ENCODE peak calls at places on chromosomes 16 and 17, in five cellular contexts. T is K562, W is SK-N-SH, X is GM12878, L is HepG2. D is an unnamed sample.

GRCh38 chr16:15564619-15565339 is 78.2 kb downstream of the MARF1 start:
- DNase-seq in T (no peak), W (no peak), X (no peak), L (no peak), D (no peak)

GRCh38 chr17:60583008-60583407 is 17.0 kb upstream of the PPM1D start:
- DNase-seq in T (no peak), W (no peak), X (no peak), L (no peak), D (no peak)

GRCh38 chr17:46175891-46176290 is 17.3 kb downstream of the KANSL1 start:
- DNase-seq in T (no peak), W (no peak), X (no peak), L (no peak), D (no peak)

GRCh38 chr17:27807567-27808470 is 7.5 kb upstream of the NOS2 start:
- DNase-seq in T (peak), W (no peak), X (peak), L (no peak), D (no peak)

GRCh38 chr17:2989855-2990254 is 73.6 kb downstream of the OR1D5 start:
- DNase-seq in T (no peak), W (no peak), X (no peak), L (no peak), D (no peak)

GRCh38 chr17:1641065-1641403 is 4.5 kb downstream of the SCARF1 start:
- DNase-seq in T (no peak), W (peak), X (no peak), L (no peak), D (no peak)

GRCh38 chr16:31861415-31861814 is 12.2 kb upstream of the ZNF267 start:
- DNase-seq in T (no peak), W (no peak), X (no peak), L (no peak), D (no peak)

GRCh38 chr16:69132424-69133252 is at the start of the genes CHTF8 and UTP4:
- DNase-seq in T (peak), W (peak), X (no peak), L (peak), D (peak)

GRCh38 chr16:79067600-79067999 is 532.9 kb downstream of the MAF start:
- DNase-seq in T (no peak), W (no peak), X (no peak), L (no peak), D (no peak)

GRCh38 chr17:64147110-64148016 is 17.4 kb upstream of the ERN1 start:
- DNase-seq in T (peak), W (peak), X (no peak), L (peak), D (no peak)

GRCh38 chr16:84155226-84155625 is 10.1 kb downstream of the DNAAF1 start:
- DNase-seq in T (no peak), W (no peak), X (no peak), L (no peak), D (no peak)

GRCh38 chr16:50642349-50642748 is 38.8 kb downstream of the SNX20 start:
- DNase-seq in T (no peak), W (no peak), X (no peak), L (peak), D (no peak)

GRCh38 chr17:17408236-17408794 is 68.5 kb upstream of the MED9 start:
- DNase-seq in T (no peak), W (no peak), X (no peak), L (peak), D (no peak)

GRCh38 chr16:52581530-52581929 is 34.6 kb upstream of the TOX3 start:
- DNase-seq in T (no peak), W (no peak), X (no peak), L (peak), D (no peak)

GRCh38 chr16:30535777-30536190 is 1.1 kb upstream of the ZNF747 start:
- DNase-seq in T (peak), W (peak), X (peak), L (peak), D (peak)

GRCh38 chr16:70476272-70477020 is 22.1 kb downstream of the FCSK start:
- DNase-seq in T (no peak), W (peak), X (peak), L (no peak), D (peak)

GRCh38 chr17:29111816-29112499 is 68.2 kb downstream of the MYO18A start:
- DNase-seq in T (peak), W (peak), X (no peak), L (peak), D (no peak)

GRCh38 chr17:40535924-40536717 is 29.2 kb downstream of the CCR7 start:
- DNase-seq in T (peak), W (no peak), X (no peak), L (no peak), D (no peak)
- TF ChIP-seq ZBTB33 in T (no peak), W (no peak), X (no peak), L (no peak), D (no peak)

DNA sequence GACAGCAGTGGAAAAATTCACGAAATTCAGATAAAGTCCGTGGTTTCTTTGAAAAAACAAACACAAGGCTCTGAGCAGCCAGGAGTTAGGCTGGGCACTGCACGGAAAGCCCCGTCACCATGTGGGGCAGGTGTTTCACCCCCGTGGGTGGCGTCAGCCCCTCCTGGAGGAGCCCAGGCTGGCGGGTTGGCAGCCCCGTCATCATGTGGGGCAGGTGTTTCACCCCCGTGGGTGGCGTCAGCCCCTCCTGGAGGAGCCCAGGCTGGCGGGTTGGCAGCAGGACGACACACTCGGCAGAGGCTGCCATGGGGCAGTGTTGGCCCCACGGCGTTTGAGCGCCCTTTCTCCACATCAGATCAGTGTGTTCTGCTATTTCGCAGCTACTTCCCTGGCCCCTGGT is 38.1 kb downstream of the ACSF3 start:
- DNase-seq in T (no peak), W (no peak), X (no peak), L (no peak), D (no peak)
- TF ChIP-seq ZBTB33 in T (no peak), W (no peak), X (no peak), L (no peak), D (no peak)

DNA sequence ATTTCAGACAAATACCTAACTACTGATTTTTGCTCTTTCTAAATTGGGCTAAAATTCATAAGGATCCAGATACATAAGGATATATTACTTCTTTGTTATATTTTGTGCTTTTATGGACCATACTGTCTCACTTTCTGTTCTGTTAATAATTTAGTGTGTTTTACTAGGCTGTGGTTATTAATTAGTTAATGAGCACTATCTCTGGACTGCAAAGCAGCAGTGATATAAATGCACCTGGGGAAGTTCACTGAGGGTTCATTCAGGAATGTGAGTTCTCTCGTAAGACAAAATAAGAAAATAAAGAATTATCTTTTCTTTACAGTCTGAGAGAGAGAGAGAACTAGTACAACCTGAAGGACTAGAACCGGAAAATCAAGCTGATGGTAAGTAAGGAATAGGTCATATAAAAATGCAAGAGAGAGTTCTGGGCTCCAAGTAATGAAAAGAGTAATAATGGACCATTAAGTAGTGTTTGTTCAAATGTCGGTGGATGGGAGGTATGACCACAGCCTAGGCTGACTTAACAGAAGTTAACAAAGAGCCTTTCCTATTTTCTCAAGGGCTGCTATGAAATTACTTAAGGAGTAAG is 55.6 kb downstream of the IKZF3 start:
- DNase-seq in T (no peak), W (no peak), X (no peak), L (no peak), D (no peak)
- TF ChIP-seq ZBTB33 in T (no peak), W (no peak), X (no peak), L (no peak), D (no peak)

GRCh38 chr17:41919165-41919817 is 540 bp upstream of the ACLY start:
- DNase-seq in T (no peak), W (no peak), X (peak), L (peak), D (peak)
- TF ChIP-seq ZBTB33 in T (no peak), W (no peak), X (no peak), L (no peak), D (no peak)

GRCh38 chr17:73030501-73030911 is 62.0 kb downstream of the SLC39A11 start:
- DNase-seq in T (no peak), W (no peak), X (no peak), L (peak), D (no peak)
- TF ChIP-seq ZBTB33 in T (no peak), W (no peak), X (no peak), L (no peak), D (no peak)

GRCh38 chr17:40696651-40697072 is 6.9 kb downstream of the KRT24 start:
- DNase-seq in T (no peak), W (no peak), X (no peak), L (no peak), D (no peak)

GRCh38 chr17:40699880-40700279 is 3.7 kb downstream of the KRT24 start:
- DNase-seq in T (no peak), W (no peak), X (no peak), L (no peak), D (no peak)

GRCh38 chr17:40702271-40702670 is 1.3 kb downstream of the KRT24 start:
- DNase-seq in T (no peak), W (no peak), X (no peak), L (no peak), D (no peak)

GRCh38 chr17:40695874-40696472 is 7.6 kb downstream of the KRT24 start:
- DNase-seq in T (no peak), W (no peak), X (no peak), L (no peak), D (no peak)

GRCh38 chr17:40699359-40699758 is 4.2 kb downstream of the KRT24 start:
- DNase-seq in T (no peak), W (no peak), X (no peak), L (no peak), D (no peak)
- TF ChIP-seq ZBTB33 in T (no peak), W (no peak), X (no peak), L (no peak), D (no peak)

DNA sequence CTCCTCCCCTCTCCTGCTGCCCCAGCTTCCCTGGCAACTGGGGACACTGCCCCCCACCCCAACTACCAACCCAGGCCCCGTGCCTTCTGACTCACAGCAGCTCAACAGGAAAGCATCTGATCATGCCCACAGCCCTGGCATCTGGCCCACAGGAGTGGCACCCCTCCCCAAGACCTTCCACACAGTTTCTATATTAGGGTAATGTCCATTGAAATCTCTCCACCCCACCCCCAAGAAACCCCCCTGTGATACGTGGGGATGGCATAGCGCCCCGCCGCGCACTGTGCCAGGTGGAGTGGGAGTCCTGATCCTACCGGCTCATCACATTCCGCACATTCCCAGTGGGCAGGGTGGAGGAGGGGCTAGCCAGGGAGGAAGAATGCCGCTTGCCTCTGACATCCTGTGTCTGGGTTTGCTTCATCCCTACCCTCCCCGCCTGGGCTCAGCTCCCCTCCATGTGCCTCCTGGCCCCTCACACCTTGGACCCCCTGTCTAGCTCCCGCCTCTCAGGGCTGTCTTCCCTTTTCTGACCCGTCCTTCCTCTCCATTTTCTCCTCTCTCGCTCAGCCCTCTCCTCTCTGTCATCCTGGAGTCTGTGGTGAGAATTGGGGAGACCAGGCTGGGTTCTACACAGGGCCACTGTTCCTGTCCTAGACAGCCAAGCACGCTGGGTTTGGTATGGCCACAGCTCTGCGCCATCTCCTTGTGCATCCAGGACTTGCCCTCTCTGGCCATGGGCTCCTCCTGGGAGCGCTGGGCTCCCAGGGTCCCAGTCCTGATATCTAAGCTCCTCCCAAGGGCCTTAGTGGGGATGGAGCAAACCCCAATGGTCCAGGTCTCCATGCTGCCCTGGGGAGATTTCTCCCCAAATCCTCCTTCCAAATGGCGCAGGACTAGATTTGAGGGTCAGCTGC is 27.4 kb upstream of the ITGA3 start:
- DNase-seq in T (no peak), W (peak), X (no peak), L (no peak), D (no peak)
- TF ChIP-seq ZBTB33 in T (no peak), W (no peak), X (no peak), L (no peak), D (no peak)

D was measured in HCT116.